ENCODE peak calls at places on chromosomes 11 and 22, in four cellular contexts. A is H1, W is neuronal stem cell, U is H9. I is an unnamed sample.

GRCh38 chr11:84227970-84228369 is 941.8 kb upstream of the CCDC90B start:
- DNase-seq in A (no peak), W (no peak), U (no peak), I (peak)

GRCh38 chr11:20658135-20658534 is 11.3 kb upstream of the NELL1 start:
- DNase-seq in A (no peak), W (no peak), U (no peak), I (peak)

GRCh38 chr11:102622258-102622657 is 2.9 kb downstream of the MMP20 start:
- DNase-seq in A (no peak), W (no peak), U (no peak), I (no peak)

GRCh38 chr11:123630126-123630531 is 24.3 kb downstream of the SCN3B start:
- DNase-seq in A (no peak), W (no peak), U (no peak), I (no peak)

GRCh38 chr11:7893792-7894191 is 37.3 kb downstream of the OR10A6 start:
- DNase-seq in A (no peak), W (no peak), U (no peak), I (no peak)

GRCh38 chr11:125312812-125313211 is 148.3 kb downstream of the PKNOX2 start:
- DNase-seq in A (no peak), W (no peak), U (no peak), I (no peak)

GRCh38 chr22:24244144-24244787 is 616 bp downstream of the GGT5 start:
- DNase-seq in A (no peak), W (no peak), U (no peak), I (no peak)

GRCh38 chr11:67437082-67437821 is at the start of gene PTPRCAP:
- DNase-seq in A (peak), W (no peak), U (no peak), I (no peak)

GRCh38 chr11:59102259-59102765 is 4.7 kb upstream of the FAM111B start:
- DNase-seq in A (no peak), W (peak), U (peak), I (peak)

GRCh38 chr11:66311965-66312548 is 4.8 kb downstream of the CD248 start:
- DNase-seq in A (peak), W (peak), U (peak), I (peak)

GRCh38 chr11:129287920-129288319 is 87.7 kb upstream of the BARX2 start:
- DNase-seq in A (no peak), W (no peak), U (no peak), I (peak)

DNA sequence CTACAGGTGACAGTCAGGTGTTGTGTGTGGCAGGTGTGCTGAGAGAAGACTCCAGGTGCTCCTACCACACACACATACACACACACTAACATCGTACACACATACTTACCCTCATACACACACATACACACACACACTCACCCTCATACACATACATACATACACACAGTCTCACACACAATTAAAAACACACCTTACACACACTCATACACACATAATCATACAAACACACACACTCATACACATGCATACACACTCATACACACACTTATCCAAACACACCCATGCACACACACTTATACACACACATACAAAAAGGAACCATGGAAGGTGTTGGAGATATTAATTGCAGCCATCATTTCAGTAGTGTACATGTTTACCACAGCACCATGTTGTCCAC is 4.6 kb downstream of the KRTAP5-3 start:
- DNase-seq in A (no peak), W (no peak), U (no peak), I (no peak)
- H3K4ac ChIP-seq in A (no peak), W (no peak), U (no peak), I (no peak)

GRCh38 chr22:33806191-33806590 is 114.1 kb downstream of the LARGE1 start:
- DNase-seq in A (no peak), W (no peak), U (no peak), I (no peak)

GRCh38 chr22:33807465-33807864 is 112.8 kb downstream of the LARGE1 start:
- DNase-seq in A (no peak), W (no peak), U (no peak), I (no peak)

GRCh38 chr22:33798401-33798800 is 121.9 kb downstream of the LARGE1 start:
- DNase-seq in A (no peak), W (no peak), U (no peak), I (no peak)

GRCh38 chr22:33803883-33804282 is 116.4 kb downstream of the LARGE1 start:
- DNase-seq in A (no peak), W (no peak), U (no peak), I (no peak)

DNA sequence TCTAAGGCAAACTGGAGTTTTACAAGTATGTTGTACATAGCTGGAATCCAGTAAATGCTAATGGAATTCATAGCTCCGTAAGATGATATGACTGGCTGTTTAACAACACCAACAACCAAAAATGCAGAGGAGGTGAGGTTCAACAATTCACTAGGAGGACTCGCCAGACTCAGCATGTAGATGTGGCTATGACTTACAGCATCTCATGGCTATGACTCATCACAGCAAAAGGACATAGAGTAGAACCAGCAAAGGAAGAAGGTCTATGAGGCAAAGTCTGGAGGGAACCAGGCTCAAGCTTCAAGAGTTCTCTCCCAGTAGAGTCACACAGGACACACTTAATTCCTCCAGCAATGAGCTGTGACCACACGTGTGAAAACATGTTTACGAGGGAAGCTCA is 116.9 kb downstream of the LARGE1 start:
- DNase-seq in A (no peak), W (no peak), U (no peak), I (no peak)
- H2BK12ac ChIP-seq in A (no peak), W (no peak), U (no peak), I (no peak)

GRCh38 chr11:120383518-120384155 is 47.4 kb downstream of the ARHGEF12 start:
- DNase-seq in A (no peak), W (no peak), U (no peak), I (no peak)
- H3K14ac ChIP-seq in A (no peak), W (no peak), U (no peak), I (no peak)

GRCh38 chr22:50697667-50698506 is 25.3 kb downstream of the SHANK3 start:
- DNase-seq in A (no peak), W (no peak), U (no peak), I (no peak)

GRCh38 chr22:50696251-50696798 is 23.7 kb downstream of the SHANK3 start:
- DNase-seq in A (no peak), W (no peak), U (no peak), I (no peak)

GRCh38 chr22:50698546-50698945 is 25.9 kb downstream of the SHANK3 start:
- DNase-seq in A (no peak), W (no peak), U (no peak), I (no peak)

GRCh38 chr22:50695421-50696250 is 23.0 kb downstream of the SHANK3 start:
- DNase-seq in A (no peak), W (no peak), U (no peak), I (no peak)

GRCh38 chr22:50696799-50697561 is 24.4 kb downstream of the SHANK3 start:
- DNase-seq in A (no peak), W (peak), U (peak), I (no peak)
- H3K4ac ChIP-seq in A (no peak), W (no peak), U (no peak), I (no peak)

GRCh38 chr11:117761993-117762392 is 35.0 kb downstream of the DSCAML1 start:
- DNase-seq in A (no peak), W (no peak), U (no peak), I (no peak)
- H2BK12ac ChIP-seq in A (no peak), W (no peak), U (no peak), I (no peak)

GRCh38 chr11:35177370-35177769 is 38.4 kb downstream of the CD44 start:
- DNase-seq in A (no peak), W (no peak), U (no peak), I (no peak)
- H3K14ac ChIP-seq in A (no peak), W (no peak), U (no peak), I (no peak)

GRCh38 chr11:2886191-2886894 is 768 bp upstream of the CDKN1C start:
- DNase-seq in A (no peak), W (peak), U (peak), I (peak)
- H3K4ac ChIP-seq in A (no peak), W (peak), U (no peak), I (no peak)

GRCh38 chr11:64687641-64688533 is 35.1 kb downstream of the NRXN2 start:
- DNase-seq in A (no peak), W (no peak), U (peak), I (no peak)
- H2BK12ac ChIP-seq in A (peak), W (no peak), U (no peak), I (no peak)

I was measured in trophoblast cell.